ENCODE peak calls at places on chromosomes 13 and 19, in ten cellular contexts. O is progenitor cell of endocrine pancreas; T is NCI-H2107; E is HFFc6; L is heart right ventricle; G is IMR-90; J is GM10248; U is dorsolateral prefrontal cortex; S is CD4-positive, alpha-beta T cell; V is substantia nigra. P is an unnamed sample.

GRCh38 chr19:53612762-53613526 is 18.9 kb upstream of the DPRX start:
- DNase-seq in J (no peak), T (no peak), G (no peak), U (no peak), V (no peak), L (no peak), S (no peak), O (peak; percentile 48), E (no peak), P (no peak)

GRCh38 chr19:46350758-46351159 is 3.9 kb downstream of the PPP5C start:
- DNase-seq in V (no peak), G (no peak), J (peak; percentile 55), O (no peak), U (no peak), T (no peak), E (no peak), S (peak; percentile 5), L (no peak), P (peak; percentile 38)

GRCh38 chr19:53813996-53814395 is 10.1 kb downstream of the NLRP12 start:
- DNase-seq in E (peak; percentile 89), S (no peak), U (no peak), O (no peak), G (peak; percentile 42), T (no peak), V (no peak), J (no peak), L (no peak), P (no peak)

GRCh38 chr19:12580180-12580694 is 29.0 kb upstream of the ZNF564 start:
- DNase-seq in E (peak; percentile 50), L (no peak), S (no peak), V (no peak), J (no peak), G (peak; percentile 89), O (no peak), U (no peak), T (no peak), P (no peak)

GRCh38 chr19:33758541-33759013 is 38.1 kb upstream of the KCTD15 start:
- DNase-seq in L (no peak), G (peak; percentile 5), T (no peak), J (no peak), O (no peak), U (no peak), V (no peak), S (no peak), E (no peak), P (peak; percentile 87)

GRCh38 chr19:13835791-13836723 is 40.8 kb downstream of the ZSWIM4 start:
- DNase-seq in O (no peak), L (peak; percentile 55), E (peak; percentile 43), G (no peak), S (no peak), U (no peak), T (no peak), J (no peak), V (no peak), P (no peak)

GRCh38 chr19:3360494-3361383 is 5.6 kb upstream of the NFIC start:
- DNase-seq in J (peak; percentile 87), L (peak; percentile 84), G (no peak), S (peak; percentile 48), V (peak; percentile 62), E (no peak), T (no peak), U (peak; percentile 87), O (no peak), P (peak; percentile 72)

GRCh38 chr19:28169168-28169862 is 1043.6 kb downstream of the UQCRFS1 start:
- DNase-seq in L (no peak), J (no peak), E (no peak), V (no peak), T (no peak), O (no peak), S (no peak), G (no peak), U (no peak), P (no peak)

GRCh38 chr19:58203814-58204475 is 21.1 kb downstream of the ZNF274 start:
- DNase-seq in O (no peak), U (no peak), S (no peak), V (no peak), T (no peak), E (no peak), G (no peak), L (no peak), J (no peak), P (no peak)

GRCh38 chr13:28117689-28118377 is 17.5 kb upstream of the FLT3 start:
- DNase-seq in J (no peak), U (no peak), S (no peak), G (no peak), T (no peak), L (peak; percentile 73), E (no peak), V (no peak), O (no peak), P (peak; percentile 65)

GRCh38 chr13:49807681-49808080 is 15.2 kb upstream of the KPNA3 start:
- DNase-seq in S (no peak), E (no peak), V (no peak), O (no peak), L (no peak), G (no peak), T (no peak), U (no peak), J (no peak), P (no peak)

GRCh38 chr19:2727640-2727944 is 6.4 kb upstream of the DIRAS1 start:
- DNase-seq in S (no peak), G (no peak), E (no peak), V (no peak), O (no peak), T (no peak), L (no peak), J (no peak), U (no peak), P (no peak)

GRCh38 chr13:77521194-77521593 is 14.3 kb upstream of the SCEL start:
- DNase-seq in T (no peak), L (no peak), V (no peak), J (no peak), G (no peak), U (no peak), E (no peak), S (no peak), O (no peak), P (no peak)

GRCh38 chr19:17687857-17688784 is at the start of gene UNC13A:
- DNase-seq in V (peak; percentile 22), U (peak; percentile 79), L (peak; percentile 56), T (peak; percentile 28), E (no peak), O (peak; percentile 81), S (no peak), G (peak; percentile 29), J (peak; percentile 72), P (peak; percentile 84)

GRCh38 chr19:55603581-55604292 is 1.7 kb upstream of the ZNF865 start:
- DNase-seq in E (no peak), S (no peak), J (no peak), V (no peak), U (no peak), O (no peak), T (no peak), L (no peak), G (no peak), P (no peak)

GRCh38 chr13:50319603-50320296 is 304.5 kb downstream of the KCNRG start:
- DNase-seq in G (peak; percentile 29), S (no peak), V (no peak), E (peak; percentile 28), U (no peak), L (no peak), O (no peak), T (no peak), J (no peak), P (no peak)

GRCh38 chr19:45250832-45251451 is at the start of gene MARK4:
- DNase-seq in E (peak; percentile 8), S (peak; percentile 33), V (peak; percentile 16), T (no peak), L (peak; percentile 64), J (peak; percentile 97), G (peak; percentile 34), O (peak; percentile 23), U (peak; percentile 65), P (peak; percentile 63)

GRCh38 chr13:40480012-40480914 is 186.2 kb downstream of the FOXO1 start:
- DNase-seq in T (no peak), S (no peak), L (no peak), V (no peak), U (no peak), J (no peak), G (no peak), O (no peak), E (no peak), P (no peak)

GRCh38 chr13:43153436-43154082 is 130.2 kb downstream of the DNAJC15 start:
- DNase-seq in O (no peak), U (no peak), T (no peak), L (no peak), G (peak; percentile 44), S (no peak), E (peak; percentile 89), J (no peak), V (no peak), P (no peak)

GRCh38 chr13:37923236-37923635 is 53.7 kb upstream of the TRPC4 start:
- DNase-seq in V (no peak), G (no peak), L (no peak), U (no peak), S (no peak), O (no peak), T (no peak), J (no peak), E (no peak), P (no peak)

GRCh38 chr19:49469828-49470614 is 4.0 kb upstream of the FLT3LG start:
- DNase-seq in S (peak; percentile 54), J (peak; percentile 85), V (no peak), G (peak; percentile 32), T (no peak), E (no peak), U (no peak), O (no peak), L (no peak), P (no peak)

P was measured in RPMI8226.